ENCODE peak calls at places on chromosome 2, in nine cellular contexts. G, W, Z, J, M, U, H, C and T are unnamed samples.

GRCh38 chr2:47904903-47905453 is 1.3 kb downstream of the FBXO11 start:
- DNase-seq in J (no peak), W (peak; percentile 38), U (no peak), Z (peak; percentile 16), C (no peak), G (no peak), M (peak; percentile 1), H (peak; percentile 51), T (peak; percentile 20)

GRCh38 chr2:158025263-158025996 is 76.2 kb upstream of the UPP2 start:
- DNase-seq in W (no peak), G (peak; percentile 79), Z (no peak), C (peak; percentile 71), M (no peak), U (no peak), J (no peak), H (no peak), T (no peak)

GRCh38 chr2:85865539-85866164 is 23.1 kb downstream of the ST3GAL5 start:
- DNase-seq in J (no peak), C (no peak), U (peak; percentile 68), G (no peak), W (peak; percentile 50), Z (no peak), H (no peak), M (no peak), T (no peak)

GRCh38 chr2:162308747-162309503 is 9.6 kb downstream of the IFIH1 start:
- DNase-seq in H (no peak), G (no peak), U (no peak), C (no peak), W (no peak), J (no peak), Z (no peak), M (no peak), T (no peak)

GRCh38 chr2:101205521-101205998 is 47.1 kb upstream of the CNOT11 start:
- DNase-seq in G (peak; percentile 91), J (peak; percentile 10), C (peak; percentile 80), U (peak; percentile 64), W (peak; percentile 32), M (peak; percentile 16), H (peak; percentile 89), Z (peak; percentile 9), T (no peak)

GRCh38 chr2:228545041-228545440 is 363.6 kb upstream of the SPHKAP start:
- DNase-seq in W (no peak), J (no peak), U (no peak), G (no peak), M (no peak), Z (no peak), H (no peak), C (peak; percentile 82), T (no peak)

GRCh38 chr2:96484096-96484495 is 21.1 kb downstream of the NEURL3 start:
- DNase-seq in C (no peak), G (no peak), J (no peak), M (no peak), W (no peak), H (no peak), U (no peak), Z (no peak), T (no peak)

GRCh38 chr2:199463708-199464613 is 6.2 kb upstream of the SATB2 start:
- DNase-seq in G (no peak), U (no peak), W (no peak), M (no peak), Z (no peak), J (no peak), H (peak; percentile 35), C (no peak), T (no peak)

GRCh38 chr2:201158111-201158929 is 24.6 kb upstream of the CASP10 start:
- DNase-seq in J (no peak), U (peak; percentile 69), G (peak; percentile 86), W (peak; percentile 35), M (peak; percentile 41), Z (peak; percentile 26), C (peak; percentile 73), H (peak; percentile 88), T (peak; percentile 15)

GRCh38 chr2:66929632-66930385 is 467.3 kb upstream of the ETAA1 start:
- DNase-seq in C (peak; percentile 66), G (peak; percentile 74), Z (no peak), W (no peak), M (no peak), J (no peak), U (no peak), H (peak; percentile 61), T (no peak)

GRCh38 chr2:234310166-234310565 is 186.7 kb downstream of the ARL4C start:
- DNase-seq in U (no peak), W (no peak), M (no peak), J (no peak), Z (no peak), H (no peak), G (no peak), C (no peak), T (no peak)

GRCh38 chr2:50995610-50996009 is 36.3 kb downstream of the NRXN1 start:
- DNase-seq in G (peak; percentile 41), H (peak; percentile 74), W (no peak), J (no peak), M (no peak), Z (no peak), C (no peak), U (no peak), T (no peak)

GRCh38 chr2:39642054-39642742 is 23.5 kb upstream of the TMEM178A start:
- DNase-seq in C (peak; percentile 25), G (peak; percentile 90), J (no peak), U (no peak), Z (no peak), W (no peak), M (no peak), H (peak; percentile 30), T (no peak)

GRCh38 chr2:63654959-63655358 is 66.2 kb downstream of the MDH1 start:
- DNase-seq in M (no peak), W (peak; percentile 13), G (peak; percentile 9), Z (no peak), U (peak; percentile 14), H (peak; percentile 19), J (no peak), C (no peak), T (no peak)

GRCh38 chr2:219851801-219852481 is 224.5 kb downstream of the SLC4A3 start:
- DNase-seq in J (no peak), G (no peak), C (peak; percentile 47), H (peak; percentile 80), Z (no peak), U (no peak), M (no peak), W (no peak), T (no peak)